ENCODE peak calls at places on chromosomes 3 and 15, in nine cellular contexts. One of them, this sample, is unnamed.

GRCh38 chr3:156782319-156782718 is 43.8 kb upstream of the LEKR1 start:
- DNase-seq in suprapubic skin: no peak
- DNase-seq in A549: no peak
- DNase-seq in tibial nerve: no peak
- DNase-seq in stomach: no peak
- DNase-seq in HepG2: no peak
- DNase-seq in esophagus muscularis mucosa: no peak
- DNase-seq in GM12878: no peak
- DNase-seq in sigmoid colon: no peak
- DNase-seq in this sample: no peak

GRCh38 chr3:178658694-178659315 is 122.6 kb downstream of the KCNMB2 start:
- DNase-seq in suprapubic skin: no peak
- DNase-seq in A549: no peak
- DNase-seq in tibial nerve: no peak
- DNase-seq in stomach: no peak
- DNase-seq in HepG2: no peak
- DNase-seq in esophagus muscularis mucosa: no peak
- DNase-seq in GM12878: no peak
- DNase-seq in sigmoid colon: no peak
- DNase-seq in this sample: no peak

GRCh38 chr15:100831466-100831865 is 48.2 kb upstream of the ALDH1A3 start:
- DNase-seq in suprapubic skin: no peak
- DNase-seq in A549: no peak
- DNase-seq in tibial nerve: no peak
- DNase-seq in stomach: no peak
- DNase-seq in HepG2: no peak
- DNase-seq in esophagus muscularis mucosa: no peak
- DNase-seq in GM12878: no peak
- DNase-seq in sigmoid colon: no peak
- DNase-seq in this sample: no peak

GRCh38 chr3:194537732-194538247 is 51.0 kb upstream of the ATP13A3 start:
- DNase-seq in suprapubic skin: no peak
- DNase-seq in A549: no peak
- DNase-seq in tibial nerve: no peak
- DNase-seq in stomach: peak
- DNase-seq in HepG2: peak
- DNase-seq in esophagus muscularis mucosa: no peak
- DNase-seq in GM12878: no peak
- DNase-seq in sigmoid colon: no peak
- DNase-seq in this sample: no peak

GRCh38 chr3:53709856-53710674 is 136.2 kb downstream of the CHDH start:
- DNase-seq in suprapubic skin: peak
- DNase-seq in A549: peak
- DNase-seq in tibial nerve: peak
- DNase-seq in stomach: peak
- DNase-seq in HepG2: peak
- DNase-seq in esophagus muscularis mucosa: peak
- DNase-seq in GM12878: no peak
- DNase-seq in sigmoid colon: peak
- DNase-seq in this sample: peak

GRCh38 chr15:93485922-93486327 is 396.9 kb upstream of the RGMA start:
- DNase-seq in suprapubic skin: no peak
- DNase-seq in A549: no peak
- DNase-seq in tibial nerve: peak
- DNase-seq in stomach: peak
- DNase-seq in HepG2: no peak
- DNase-seq in esophagus muscularis mucosa: peak
- DNase-seq in GM12878: no peak
- DNase-seq in sigmoid colon: peak
- DNase-seq in this sample: peak

GRCh38 chr15:38895326-38896282 is 331.0 kb upstream of the RASGRP1 start:
- DNase-seq in suprapubic skin: no peak
- DNase-seq in A549: no peak
- DNase-seq in tibial nerve: no peak
- DNase-seq in stomach: no peak
- DNase-seq in HepG2: no peak
- DNase-seq in esophagus muscularis mucosa: no peak
- DNase-seq in GM12878: no peak
- DNase-seq in sigmoid colon: no peak
- DNase-seq in this sample: no peak

GRCh38 chr15:82611348-82611747 is 35.8 kb downstream of the CPEB1 start:
- DNase-seq in suprapubic skin: no peak
- DNase-seq in A549: no peak
- DNase-seq in tibial nerve: no peak
- DNase-seq in stomach: no peak
- DNase-seq in HepG2: no peak
- DNase-seq in esophagus muscularis mucosa: no peak
- DNase-seq in GM12878: no peak
- DNase-seq in sigmoid colon: no peak
- DNase-seq in this sample: no peak

GRCh38 chr15:62592920-62593319 is 427.8 kb upstream of the C2CD4B start:
- DNase-seq in suprapubic skin: no peak
- DNase-seq in A549: no peak
- DNase-seq in tibial nerve: no peak
- DNase-seq in stomach: no peak
- DNase-seq in HepG2: no peak
- DNase-seq in esophagus muscularis mucosa: no peak
- DNase-seq in GM12878: no peak
- DNase-seq in sigmoid colon: no peak
- DNase-seq in this sample: no peak

GRCh38 chr3:62936626-62937254 is 61.5 kb upstream of the CADPS start:
- DNase-seq in suprapubic skin: no peak
- DNase-seq in A549: no peak
- DNase-seq in tibial nerve: no peak
- DNase-seq in stomach: no peak
- DNase-seq in HepG2: no peak
- DNase-seq in esophagus muscularis mucosa: no peak
- DNase-seq in GM12878: no peak
- DNase-seq in sigmoid colon: no peak
- DNase-seq in this sample: no peak

GRCh38 chr3:197519801-197520211 is 36.0 kb downstream of the BDH1 start:
- DNase-seq in suprapubic skin: no peak
- DNase-seq in A549: peak
- DNase-seq in tibial nerve: no peak
- DNase-seq in stomach: no peak
- DNase-seq in HepG2: no peak
- DNase-seq in esophagus muscularis mucosa: no peak
- DNase-seq in GM12878: no peak
- DNase-seq in sigmoid colon: no peak
- DNase-seq in this sample: no peak

GRCh38 chr3:99662838-99663570 is 24.6 kb downstream of the COL8A1 start:
- DNase-seq in suprapubic skin: no peak
- DNase-seq in A549: no peak
- DNase-seq in tibial nerve: no peak
- DNase-seq in stomach: no peak
- DNase-seq in HepG2: no peak
- DNase-seq in esophagus muscularis mucosa: no peak
- DNase-seq in GM12878: no peak
- DNase-seq in sigmoid colon: no peak
- DNase-seq in this sample: no peak

GRCh38 chr15:51181221-51181620 is 86.5 kb upstream of the TNFAIP8L3 start:
- DNase-seq in suprapubic skin: no peak
- DNase-seq in A549: no peak
- DNase-seq in tibial nerve: no peak
- DNase-seq in stomach: no peak
- DNase-seq in HepG2: no peak
- DNase-seq in esophagus muscularis mucosa: no peak
- DNase-seq in GM12878: no peak
- DNase-seq in sigmoid colon: no peak
- DNase-seq in this sample: no peak

GRCh38 chr3:71166839-71167238 is 416.7 kb downstream of the FOXP1 start:
- DNase-seq in suprapubic skin: no peak
- DNase-seq in A549: no peak
- DNase-seq in tibial nerve: no peak
- DNase-seq in stomach: no peak
- DNase-seq in HepG2: no peak
- DNase-seq in esophagus muscularis mucosa: no peak
- DNase-seq in GM12878: no peak
- DNase-seq in sigmoid colon: no peak
- DNase-seq in this sample: no peak

GRCh38 chr15:47711654-47712053 is 5.7 kb upstream of the SEMA6D start:
- DNase-seq in suprapubic skin: no peak
- DNase-seq in A549: no peak
- DNase-seq in tibial nerve: no peak
- DNase-seq in stomach: no peak
- DNase-seq in HepG2: peak
- DNase-seq in esophagus muscularis mucosa: no peak
- DNase-seq in GM12878: no peak
- DNase-seq in sigmoid colon: no peak
- DNase-seq in this sample: no peak
- TF ChIP-seq EP300 in suprapubic skin: no peak
- TF ChIP-seq EP300 in A549: no peak
- TF ChIP-seq EP300 in tibial nerve: no peak
- TF ChIP-seq EP300 in stomach: no peak
- TF ChIP-seq EP300 in HepG2: no peak
- TF ChIP-seq EP300 in esophagus muscularis mucosa: no peak
- TF ChIP-seq EP300 in GM12878: no peak
- TF ChIP-seq EP300 in sigmoid colon: no peak
- TF ChIP-seq EP300 in this sample: no peak

GRCh38 chr3:51703776-51704510 is 2.9 kb upstream of the GRM2 start:
- DNase-seq in suprapubic skin: peak
- DNase-seq in A549: no peak
- DNase-seq in tibial nerve: no peak
- DNase-seq in stomach: no peak
- DNase-seq in HepG2: no peak
- DNase-seq in esophagus muscularis mucosa: no peak
- DNase-seq in GM12878: no peak
- DNase-seq in sigmoid colon: peak
- DNase-seq in this sample: no peak
- TF ChIP-seq EP300 in suprapubic skin: no peak
- TF ChIP-seq EP300 in A549: no peak
- TF ChIP-seq EP300 in tibial nerve: no peak
- TF ChIP-seq EP300 in stomach: no peak
- TF ChIP-seq EP300 in HepG2: no peak
- TF ChIP-seq EP300 in esophagus muscularis mucosa: no peak
- TF ChIP-seq EP300 in GM12878: no peak
- TF ChIP-seq EP300 in sigmoid colon: no peak
- TF ChIP-seq EP300 in this sample: no peak

DNA sequence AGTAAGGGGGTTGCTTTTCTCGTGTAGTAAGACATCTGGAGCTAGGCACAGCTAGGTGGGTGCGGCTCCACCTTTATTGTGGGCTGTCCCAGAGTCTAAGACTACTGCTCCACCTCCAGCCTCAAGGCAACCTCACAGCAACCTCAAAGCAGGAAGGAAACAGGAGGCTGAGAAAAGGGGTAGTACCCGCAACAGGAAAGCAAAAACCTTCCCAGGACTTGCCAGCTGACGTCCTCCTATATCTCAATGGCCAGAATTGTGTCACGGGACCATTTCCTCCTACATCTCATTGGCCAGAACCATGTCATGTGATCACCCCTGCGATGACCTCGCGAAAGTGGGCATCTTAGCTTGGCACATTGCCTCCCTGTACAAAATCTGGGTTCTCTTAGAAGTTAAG is 4.3 kb upstream of the GPR160 start:
- DNase-seq in suprapubic skin: no peak
- DNase-seq in A549: no peak
- DNase-seq in tibial nerve: no peak
- DNase-seq in stomach: no peak
- DNase-seq in HepG2: no peak
- DNase-seq in esophagus muscularis mucosa: no peak
- DNase-seq in GM12878: no peak
- DNase-seq in sigmoid colon: no peak
- DNase-seq in this sample: no peak
- TF ChIP-seq EP300 in suprapubic skin: no peak
- TF ChIP-seq EP300 in A549: no peak
- TF ChIP-seq EP300 in tibial nerve: no peak
- TF ChIP-seq EP300 in stomach: no peak
- TF ChIP-seq EP300 in HepG2: no peak
- TF ChIP-seq EP300 in esophagus muscularis mucosa: no peak
- TF ChIP-seq EP300 in GM12878: no peak
- TF ChIP-seq EP300 in sigmoid colon: no peak
- TF ChIP-seq EP300 in this sample: no peak

GRCh38 chr3:36373661-36374060 is 6.6 kb upstream of the STAC start:
- DNase-seq in suprapubic skin: no peak
- DNase-seq in A549: no peak
- DNase-seq in tibial nerve: no peak
- DNase-seq in stomach: no peak
- DNase-seq in HepG2: no peak
- DNase-seq in esophagus muscularis mucosa: no peak
- DNase-seq in GM12878: no peak
- DNase-seq in sigmoid colon: no peak
- DNase-seq in this sample: no peak

GRCh38 chr3:36372534-36372935 is 7.8 kb upstream of the STAC start:
- DNase-seq in suprapubic skin: no peak
- DNase-seq in A549: no peak
- DNase-seq in tibial nerve: no peak
- DNase-seq in stomach: no peak
- DNase-seq in HepG2: no peak
- DNase-seq in esophagus muscularis mucosa: no peak
- DNase-seq in GM12878: no peak
- DNase-seq in sigmoid colon: no peak
- DNase-seq in this sample: no peak

DNA sequence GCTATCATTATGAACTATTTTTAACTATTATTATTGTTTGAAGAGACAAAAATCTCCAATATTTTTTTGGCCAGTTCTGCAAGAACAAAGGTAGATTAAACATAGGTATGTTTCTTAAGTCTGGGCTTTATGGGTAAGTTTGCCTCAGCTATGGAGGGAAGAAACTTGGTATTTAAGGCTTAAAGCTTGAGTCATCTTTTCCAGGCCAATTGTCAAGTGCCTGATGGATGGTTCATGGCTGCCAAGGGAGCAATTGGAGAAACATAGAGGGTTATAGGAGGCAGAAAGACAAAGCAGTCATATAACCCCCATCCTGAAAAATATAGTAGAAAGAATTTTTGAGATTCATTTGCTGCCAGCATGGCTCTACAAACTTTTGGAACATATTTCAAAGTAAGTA is 7.2 kb upstream of the STAC start:
- DNase-seq in suprapubic skin: no peak
- DNase-seq in A549: no peak
- DNase-seq in tibial nerve: no peak
- DNase-seq in stomach: no peak
- DNase-seq in HepG2: no peak
- DNase-seq in esophagus muscularis mucosa: no peak
- DNase-seq in GM12878: no peak
- DNase-seq in sigmoid colon: no peak
- DNase-seq in this sample: no peak
- TF ChIP-seq EP300 in suprapubic skin: no peak
- TF ChIP-seq EP300 in A549: no peak
- TF ChIP-seq EP300 in tibial nerve: no peak
- TF ChIP-seq EP300 in stomach: no peak
- TF ChIP-seq EP300 in HepG2: no peak
- TF ChIP-seq EP300 in esophagus muscularis mucosa: no peak
- TF ChIP-seq EP300 in GM12878: no peak
- TF ChIP-seq EP300 in sigmoid colon: no peak
- TF ChIP-seq EP300 in this sample: no peak

This sample was measured in ovary.